ENCODE peak calls at places on chromosomes 12 and 14, in four cellular contexts. O, F, D and B are unnamed samples. For H3K4me1, the result is how much of the 10 kb centered on the place peaks cover.

GRCh38 chr12:1691123-1692007 is 495 bp downstream of the ADIPOR2 start:
- DNase-seq in O (peak), F (peak), D (no peak), B (peak)

GRCh38 chr14:45838597-45838996 is 585.6 kb upstream of the MIS18BP1 start:
- DNase-seq in O (no peak), F (no peak), D (no peak), B (no peak)

GRCh38 chr12:113227169-113227568 is 5.9 kb downstream of the TPCN1 start:
- DNase-seq in O (peak), F (no peak), D (no peak), B (peak)

GRCh38 chr14:65709576-65709975 is 297.0 kb downstream of the FUT8 start:
- DNase-seq in O (no peak), F (peak), D (no peak), B (no peak)

GRCh38 chr14:79074501-79074900 is 904.3 kb downstream of the NRXN3 start:
- DNase-seq in O (no peak), F (no peak), D (no peak), B (no peak)

GRCh38 chr12:12636641-12637040 is 25.0 kb downstream of the CREBL2 start:
- DNase-seq in O (no peak), F (no peak), D (no peak), B (no peak)

GRCh38 chr12:6551063-6551461 is 4.8 kb downstream of the IFFO1 start:
- DNase-seq in O (peak), F (no peak), D (no peak), B (peak)

GRCh38 chr14:80906946-80907345 is 34.6 kb downstream of the CEP128 start:
- DNase-seq in O (no peak), F (no peak), D (no peak), B (no peak)

GRCh38 chr14:54498095-54498531 is 9.3 kb upstream of the GMFB start:
- DNase-seq in O (no peak), F (peak), D (no peak), B (no peak)

GRCh38 chr12:107441906-107442305 is 243.7 kb upstream of the PWP1 start:
- DNase-seq in O (peak), F (no peak), D (no peak), B (no peak)

GRCh38 chr14:63614964-63615363 is 26.7 kb downstream of the WDR89 start:
- DNase-seq in O (no peak), F (peak), D (no peak), B (no peak)

GRCh38 chr12:73274972-73275371 is 1002.8 kb downstream of the TRHDE start:
- DNase-seq in O (no peak), F (no peak), D (no peak), B (no peak)
- H3K27ac ChIP-seq in O (no peak), F (no peak), D (no peak), B (no peak)

GRCh38 chr14:61750708-61751474 is 11.3 kb upstream of the SNAPC1 start:
- DNase-seq in O (peak), F (peak), D (peak), B (peak)
- TF ChIP-seq POLR2A in O (no peak), F (peak), D (peak), B (peak)

GRCh38 chr14:70788893-70789292 is 20.4 kb downstream of the MAP3K9 start:
- DNase-seq in O (no peak), F (no peak), D (no peak), B (peak)

GRCh38 chr14:70785556-70785955 is 23.8 kb downstream of the MAP3K9 start:
- DNase-seq in O (no peak), F (no peak), D (no peak), B (no peak)

GRCh38 chr14:70780396-70781075 is 28.8 kb downstream of the MAP3K9 start:
- DNase-seq in O (peak), F (no peak), D (no peak), B (no peak)

GRCh38 chr14:70782361-70782760 is 27.0 kb downstream of the MAP3K9 start:
- DNase-seq in O (no peak), F (no peak), D (no peak), B (no peak)

DNA sequence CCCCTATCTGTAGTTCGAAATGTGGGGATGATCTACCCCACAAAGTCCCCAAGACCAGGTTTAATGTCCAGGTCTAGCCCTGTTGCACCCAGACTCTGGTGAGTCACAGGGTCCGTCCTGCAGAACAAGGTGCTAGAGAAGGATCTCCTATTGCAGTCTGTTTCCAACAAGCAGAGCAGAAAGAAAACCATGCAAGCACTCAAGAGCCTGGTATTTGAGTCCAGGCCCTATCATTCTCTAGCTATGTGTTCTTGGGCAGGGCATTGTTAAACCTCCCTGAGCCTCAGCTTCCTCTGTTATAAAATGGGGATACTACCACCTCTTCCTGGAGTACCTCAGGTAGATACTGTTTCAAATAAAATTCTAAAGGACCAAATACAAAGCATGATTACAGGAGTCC is 24.4 kb downstream of the MAP3K9 start:
- DNase-seq in O (no peak), F (no peak), D (no peak), B (no peak)
- H3K4me1 ChIP-seq in O (under half), F (under half), D (under half), B (under half)

GRCh38 chr14:71139058-71139946 is 232.0 kb downstream of the PCNX1 start:
- DNase-seq in O (peak), F (peak), D (peak), B (no peak)

GRCh38 chr14:71138236-71139057 is 231.2 kb downstream of the PCNX1 start:
- DNase-seq in O (no peak), F (no peak), D (no peak), B (no peak)

GRCh38 chr14:71135911-71136310 is 228.7 kb downstream of the PCNX1 start:
- DNase-seq in O (no peak), F (no peak), D (no peak), B (no peak)

GRCh38 chr14:71136386-71137060 is 229.3 kb downstream of the PCNX1 start:
- DNase-seq in O (no peak), F (no peak), D (no peak), B (no peak)

DNA sequence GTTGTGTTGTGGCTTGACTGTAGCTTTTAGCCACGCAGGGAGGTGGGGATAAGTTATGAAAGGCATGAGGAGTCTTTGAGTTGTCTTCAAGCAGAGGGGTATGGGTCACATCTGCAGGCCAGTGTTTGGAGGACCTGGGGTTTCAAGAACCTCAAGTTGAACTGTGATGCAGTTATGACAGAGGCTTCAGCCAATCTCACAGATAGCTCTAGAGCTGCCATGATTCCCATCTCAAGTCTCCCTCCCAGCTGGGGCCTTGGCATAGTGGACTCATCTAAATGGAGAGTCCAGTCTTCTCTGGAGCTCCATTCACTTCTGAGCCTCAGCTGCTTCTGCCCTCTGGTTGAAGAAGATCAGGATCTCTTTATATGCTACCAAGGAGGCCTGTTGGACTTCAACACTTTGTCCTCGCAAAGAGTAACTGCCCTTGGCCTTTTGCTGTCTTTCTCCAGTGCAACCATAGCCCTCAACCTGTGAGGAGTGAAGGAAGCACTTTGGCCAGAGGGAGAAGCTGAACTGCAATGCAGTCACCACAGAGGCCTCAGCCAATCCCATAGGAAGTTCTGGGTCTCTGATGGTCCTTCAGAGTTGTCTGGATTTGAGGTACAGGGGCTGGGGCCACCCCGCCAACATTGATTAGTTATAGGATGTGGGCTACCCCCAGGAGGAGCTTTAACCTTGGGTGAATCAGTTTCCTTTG is 230.4 kb downstream of the PCNX1 start:
- DNase-seq in O (no peak), F (no peak), D (no peak), B (no peak)
- H3K27ac ChIP-seq in O (no peak), F (no peak), D (no peak), B (no peak)

DNA sequence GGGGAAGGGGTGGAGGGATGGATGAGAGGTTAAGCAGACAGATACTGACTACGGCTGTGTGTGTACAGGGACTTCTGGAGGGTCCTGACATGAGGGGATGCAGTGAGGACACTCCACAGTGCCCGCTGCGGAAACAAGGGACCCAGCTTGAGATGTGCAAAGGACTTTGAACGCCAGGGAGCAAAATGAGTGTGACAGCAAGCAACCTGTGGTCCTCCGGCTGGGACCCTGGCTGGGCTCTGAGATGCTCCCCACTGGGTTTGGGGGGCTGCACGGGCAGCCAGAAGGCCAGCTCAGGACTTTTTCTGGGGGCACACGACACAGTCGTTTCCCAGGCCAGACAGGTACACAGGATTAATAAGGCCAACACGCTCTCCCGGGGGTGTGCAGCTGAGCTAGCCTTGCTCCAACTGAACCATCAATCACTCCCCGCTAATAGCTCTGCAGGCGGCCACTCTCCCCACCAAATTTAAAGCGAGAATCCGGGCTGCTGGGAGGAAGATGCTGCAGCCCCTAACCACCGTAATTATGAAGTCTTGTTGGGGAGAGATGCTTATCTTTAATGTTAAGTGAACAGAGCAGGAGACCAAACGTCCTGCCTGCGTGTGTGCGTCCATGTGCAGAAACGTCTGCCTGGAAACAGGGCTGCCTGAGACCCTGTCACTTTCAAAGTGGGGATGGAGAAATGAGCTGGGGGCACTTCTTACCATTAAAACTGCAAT is 51.6 kb upstream of the DLK1 start:
- DNase-seq in O (no peak), F (no peak), D (no peak), B (no peak)
- TF ChIP-seq POLR2A in O (no peak), F (no peak), D (no peak), B (no peak)

DNA sequence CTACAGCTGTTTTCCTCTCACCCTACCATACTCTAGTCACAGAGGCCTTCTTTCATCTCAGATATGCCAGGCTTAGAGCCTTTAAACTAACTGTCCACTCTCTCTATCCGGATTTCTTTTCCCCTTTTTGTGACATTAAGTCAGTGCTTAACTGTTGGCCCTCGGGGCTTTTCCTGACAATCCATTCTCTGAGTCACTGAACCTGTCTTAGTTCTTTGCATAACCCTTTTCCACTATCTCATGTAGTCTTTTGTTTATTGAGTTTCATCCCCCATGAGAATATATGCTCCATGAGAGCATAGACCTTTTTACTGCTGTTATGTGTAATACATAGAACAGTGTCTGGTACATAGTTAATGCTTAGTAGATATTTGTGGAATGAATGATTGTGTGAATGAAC is 68.7 kb downstream of the PLEKHA5 start:
- DNase-seq in O (no peak), F (no peak), D (peak), B (no peak)
- H3K4me1 ChIP-seq in O (under half), F (under half), D (under half), B (under half)

DNA sequence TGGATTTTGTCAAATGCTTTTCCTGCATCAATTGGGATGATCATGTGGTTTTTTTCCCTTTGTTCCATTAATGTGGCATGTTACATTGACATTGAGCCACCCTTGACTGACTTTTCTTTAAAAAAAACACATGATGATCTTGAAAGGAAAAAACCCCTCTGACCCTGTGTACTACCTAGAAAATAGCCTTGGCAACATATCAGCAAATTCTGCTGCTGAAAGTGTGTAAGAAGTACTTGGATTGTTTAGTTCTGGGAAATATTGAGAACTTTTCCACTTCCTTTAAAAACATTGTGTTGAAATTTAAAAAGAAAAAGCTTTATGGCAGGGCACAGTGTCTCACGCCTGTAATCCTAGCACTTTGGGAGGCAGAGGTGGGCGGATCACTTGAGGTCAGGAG is 20.7 kb downstream of the ACACB start:
- DNase-seq in O (no peak), F (peak), D (no peak), B (no peak)
- H3K27ac ChIP-seq in O (peak), F (no peak), D (no peak), B (peak)

DNA sequence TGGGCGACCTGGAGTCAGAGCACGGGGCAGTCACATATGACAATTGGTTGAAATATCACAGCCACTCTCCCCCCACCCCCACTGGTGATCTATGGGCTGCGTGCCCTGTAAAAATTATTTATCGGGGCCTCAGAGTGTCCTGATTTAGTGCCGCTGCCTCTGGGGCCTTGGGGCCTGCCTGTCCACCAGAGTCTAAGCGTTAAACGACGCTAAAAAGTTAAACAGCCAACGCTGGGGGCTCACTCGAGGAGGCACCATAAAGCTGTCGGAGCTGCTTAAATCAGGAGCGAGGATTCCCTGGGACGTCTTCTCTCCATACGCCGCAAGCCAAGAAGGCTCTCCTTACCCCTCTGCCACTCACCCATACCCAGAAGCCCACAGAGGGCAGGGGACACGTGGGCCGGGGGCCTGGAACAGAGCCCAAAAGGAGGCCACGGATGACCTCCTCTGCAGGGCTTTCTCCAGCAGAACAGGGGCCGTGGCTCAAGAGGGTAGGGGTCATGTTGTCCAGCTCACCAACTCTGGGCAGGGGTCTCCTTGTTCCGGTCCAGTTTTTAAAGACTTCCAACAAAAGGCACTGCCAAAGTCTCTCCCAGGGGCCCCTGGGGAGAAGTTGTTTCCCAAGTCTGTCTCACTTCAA is 42.2 kb downstream of the SMUG1 start:
- DNase-seq in O (no peak), F (no peak), D (no peak), B (no peak)
- TF ChIP-seq POLR2A in O (no peak), F (no peak), D (no peak), B (no peak)